ENCODE peak calls at places on chromosomes 6 and 20, in six cellular contexts. S is neuronal stem cell, Q is IMR-90, M is H9, Z is trophoblast cell, P is mesendoderm. T is an unnamed sample.

GRCh38 chr20:36128463-36129176 is 25.9 kb upstream of the EPB41L1 start:
- DNase-seq in S (no peak), M (no peak), Z (no peak), Q (peak; percentile 85), P (peak; percentile 72), T (peak; percentile 79)

GRCh38 chr6:149055195-149055899 is 262.2 kb upstream of the TAB2 start:
- DNase-seq in M (no peak), Q (no peak), P (no peak), S (no peak), Z (no peak), T (no peak)

GRCh38 chr6:69044534-69044933 is 409.5 kb downstream of the ADGRB3 start:
- DNase-seq in Z (no peak), M (no peak), P (no peak), S (no peak), Q (peak; percentile 1), T (no peak)

GRCh38 chr20:41862023-41862422 is 243.8 kb upstream of the CHD6 start:
- DNase-seq in M (peak; percentile 52), Z (no peak), P (peak; percentile 72), Q (no peak), S (peak; percentile 12), T (no peak)

GRCh38 chr6:159941286-159942113 is 27.4 kb upstream of the IGF2R start:
- DNase-seq in M (no peak), P (peak; percentile 40), Z (peak; percentile 20), Q (peak; percentile 57), S (no peak), T (no peak)

GRCh38 chr6:144104488-144104887 is 9.1 kb upstream of the SF3B5 start:
- DNase-seq in S (no peak), P (no peak), Z (no peak), Q (no peak), M (no peak), T (no peak)

GRCh38 chr6:107658920-107659879 is 164.9 kb downstream of the SCML4 start:
- DNase-seq in P (no peak), S (no peak), Z (no peak), M (no peak), Q (peak; percentile 69), T (peak; percentile 33)

GRCh38 chr6:8628063-8628462 is 192.7 kb upstream of the SLC35B3 start:
- DNase-seq in Q (no peak), Z (no peak), P (no peak), M (no peak), S (no peak), T (no peak)

GRCh38 chr6:17432356-17432755 is 39.0 kb downstream of the CAP2 start:
- DNase-seq in Z (no peak), S (no peak), P (no peak), Q (peak; percentile 53), M (no peak), T (no peak)

GRCh38 chr6:145735356-145736165 is at the start of gene EPM2A:
- DNase-seq in S (peak; percentile 62), M (peak; percentile 81), Q (peak; percentile 78), Z (peak; percentile 86), P (peak; percentile 89), T (peak; percentile 92)

GRCh38 chr20:3045042-3045815 is 623 bp upstream of the MRPS26 start:
- DNase-seq in P (no peak), S (no peak), Q (peak; percentile 86), Z (no peak), M (peak; percentile 86), T (peak; percentile 95)

DNA sequence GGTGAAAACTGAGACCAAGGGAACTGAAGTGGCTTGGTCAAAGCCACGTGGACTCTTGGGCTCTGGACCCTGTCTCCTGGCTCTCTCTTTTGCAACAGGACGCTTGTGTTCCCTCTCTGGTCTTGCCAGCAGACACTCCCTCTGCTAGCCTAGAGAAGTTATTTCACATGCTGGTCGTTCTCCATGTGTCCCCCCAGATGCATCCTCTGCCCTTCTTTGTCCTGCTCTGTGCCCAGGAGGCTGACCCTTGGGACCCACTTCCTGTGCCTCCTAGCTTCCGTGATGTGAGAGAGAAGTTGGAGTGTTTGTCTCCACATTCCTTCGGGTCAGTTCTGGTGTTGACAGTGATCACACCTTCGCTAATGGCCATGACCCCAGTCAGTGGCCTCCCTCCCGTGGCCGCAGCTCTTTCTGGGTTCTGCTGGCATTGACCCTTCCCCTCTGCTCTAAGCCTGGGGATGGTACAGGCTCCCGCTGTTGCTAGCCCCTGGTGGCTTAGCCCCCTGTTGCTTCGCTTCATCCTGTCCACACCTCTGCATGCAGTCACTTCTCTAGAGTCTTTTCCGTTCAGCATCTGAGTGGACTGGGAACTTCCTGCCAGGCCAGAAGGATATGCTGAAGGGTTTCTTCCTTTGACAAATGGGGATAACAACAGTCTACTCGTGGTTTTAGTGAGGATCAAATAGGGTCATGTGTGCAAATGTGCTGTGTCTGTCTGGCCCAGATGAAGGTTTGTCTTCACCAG is 70.1 kb upstream of the BMP2 start:
- DNase-seq in Z (no peak), P (peak; percentile 45), Q (no peak), S (no peak), M (no peak), T (no peak)
- H3K18ac ChIP-seq in Z (no peak overlapping the region), P (no peak overlapping the region), Q (no peak overlapping the region), S (peak overlapping the region; percentile 60), M (no peak overlapping the region), T (peak overlapping the region; percentile 18)

DNA sequence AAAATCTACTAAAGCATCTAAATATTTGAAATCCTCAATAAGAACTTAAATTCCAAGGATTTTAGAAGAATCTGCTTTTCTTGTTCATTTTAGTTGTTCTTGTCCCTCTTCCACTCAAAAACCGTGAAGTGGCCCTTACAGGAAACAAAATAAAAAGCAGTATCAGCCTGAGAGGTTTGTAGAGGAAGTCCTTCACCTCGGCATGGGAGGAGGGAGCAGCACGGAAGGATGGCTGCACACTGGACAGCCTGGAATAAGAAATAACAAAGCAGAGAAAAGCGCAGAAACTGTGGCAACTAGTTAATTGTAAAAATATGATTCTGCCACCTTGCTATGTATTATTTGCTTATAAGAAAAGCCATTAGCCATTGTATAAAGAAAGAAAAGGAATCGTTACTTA is 46.1 kb downstream of the RALGAPA2 start:
- DNase-seq in S (no peak), P (no peak), M (no peak), Q (no peak), Z (no peak), T (no peak)
- H3K27ac ChIP-seq in S (no peak overlapping the region), P (no peak overlapping the region), M (no peak overlapping the region), Q (no peak overlapping the region), Z (no peak overlapping the region), T (no peak overlapping the region)

GRCh38 chr6:39594304-39594703 is 130.9 kb downstream of the KIF6 start:
- DNase-seq in M (no peak), S (no peak), P (no peak), Z (no peak), Q (no peak), T (no peak)
- H3K18ac ChIP-seq in M (no peak overlapping the region), S (no peak overlapping the region), P (no peak overlapping the region), Z (no peak overlapping the region), Q (no peak overlapping the region), T (no peak overlapping the region)

DNA sequence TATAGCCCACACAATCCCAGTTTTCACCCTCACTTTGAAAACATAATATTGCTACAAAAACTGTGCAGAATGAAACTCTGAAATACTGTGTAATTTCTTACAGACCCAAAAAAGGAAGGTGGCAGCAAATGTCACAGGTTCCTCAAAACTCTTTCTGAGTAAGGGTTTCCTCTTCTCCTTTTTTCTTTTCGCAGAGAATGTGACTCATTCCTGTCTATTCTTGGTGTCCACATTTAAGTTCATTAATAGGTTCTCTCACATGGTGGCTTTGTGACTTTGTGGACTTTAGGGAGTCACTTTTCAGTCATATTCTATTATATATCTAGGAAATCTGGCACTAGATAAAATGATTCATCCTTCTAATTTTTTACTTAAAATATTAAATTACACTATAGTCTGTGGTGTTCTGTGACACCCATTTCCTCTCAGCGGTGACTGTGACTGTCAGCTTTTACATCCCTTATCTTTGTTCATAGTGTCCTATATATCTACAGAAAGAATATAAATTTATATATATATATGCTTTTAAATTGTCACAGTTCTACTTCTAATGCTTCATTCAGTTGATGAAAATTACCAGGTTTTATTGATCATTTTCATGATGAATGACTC is 126.8 kb upstream of the HCRTR2 start:
- DNase-seq in Z (no peak), M (no peak), P (no peak), S (no peak), Q (peak; percentile 4), T (no peak)
- H3K27ac ChIP-seq in Z (no peak overlapping the region), M (no peak overlapping the region), P (no peak overlapping the region), S (no peak overlapping the region), Q (no peak overlapping the region), T (no peak overlapping the region)

GRCh38 chr6:137323860-137324259 is 104.7 kb upstream of the IFNGR1 start:
- DNase-seq in Q (no peak), S (no peak), P (peak; percentile 77), Z (no peak), M (no peak), T (no peak)
- H3K18ac ChIP-seq in Q (no peak overlapping the region), S (no peak overlapping the region), P (no peak overlapping the region), Z (no peak overlapping the region), M (no peak overlapping the region), T (no peak overlapping the region)

DNA sequence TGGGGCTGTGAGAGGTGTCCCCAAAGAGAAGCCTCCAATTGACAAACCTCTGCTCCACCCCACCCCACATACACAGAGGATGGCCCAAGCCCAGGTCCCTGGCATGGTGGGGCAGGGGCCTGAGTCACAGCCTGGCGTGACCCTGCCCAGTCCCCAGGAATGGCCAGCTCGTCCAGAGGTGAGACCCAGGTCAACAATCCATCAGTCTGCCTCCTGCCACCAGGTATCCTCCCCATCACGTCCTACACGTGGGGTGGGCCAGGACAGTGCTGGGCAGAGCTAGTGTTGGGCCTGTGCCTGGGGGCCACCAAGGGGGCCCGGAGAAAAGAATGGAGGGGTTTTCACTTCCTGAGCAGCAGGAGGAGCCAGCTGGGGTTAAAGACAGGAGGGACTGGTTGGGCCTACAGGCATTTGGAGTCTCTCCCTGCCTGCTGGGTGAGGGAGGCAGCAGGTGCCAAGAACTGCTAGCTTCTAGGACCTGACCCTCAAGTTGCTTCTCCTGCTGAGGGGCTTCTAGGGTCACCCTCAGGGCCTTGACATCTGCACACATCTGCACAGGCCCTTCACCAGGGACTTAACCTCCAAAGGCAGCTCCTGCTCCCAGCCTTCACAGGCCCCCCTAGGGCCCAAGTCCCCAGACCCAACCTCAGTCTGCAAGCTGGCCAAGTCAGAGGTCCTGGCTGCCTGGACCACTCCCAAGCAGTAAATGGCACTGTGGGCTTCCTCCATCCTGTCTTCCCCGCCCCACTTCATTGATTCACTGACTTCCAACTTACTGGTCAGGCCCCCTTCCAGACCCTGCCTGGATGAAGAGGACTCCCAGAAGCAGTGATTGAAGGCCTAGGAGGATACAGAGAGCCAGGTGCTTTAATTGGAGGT is 51.9 kb downstream of the MRPL14 start:
- DNase-seq in M (no peak), P (no peak), S (no peak), Q (no peak), Z (no peak), T (no peak)
- H3K27ac ChIP-seq in M (no peak overlapping the region), P (no peak overlapping the region), S (no peak overlapping the region), Q (no peak overlapping the region), Z (no peak overlapping the region), T (no peak overlapping the region)

DNA sequence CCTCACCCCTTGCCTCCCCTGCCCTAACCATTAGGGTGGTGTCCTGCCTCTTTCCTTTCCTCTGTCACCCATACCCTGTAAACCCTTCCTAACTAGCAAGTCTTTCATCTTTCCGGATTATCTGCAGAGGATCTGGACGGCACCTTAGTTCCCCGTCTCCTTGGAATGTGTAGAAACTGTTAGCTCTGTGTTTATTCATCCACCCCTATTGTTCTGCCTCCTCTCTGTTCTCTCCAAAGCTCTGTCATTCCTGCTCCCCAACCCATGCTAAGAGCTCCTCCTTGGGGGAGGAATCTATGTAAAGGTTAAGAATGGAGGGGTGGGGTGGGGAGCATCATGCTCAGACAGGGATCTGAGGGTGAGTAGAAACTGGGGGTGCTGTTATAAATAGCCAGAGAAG is 39.4 kb upstream of the KCNK5 start:
- DNase-seq in S (no peak), Q (no peak), P (peak; percentile 21), Z (no peak), M (no peak), T (no peak)
- H3K18ac ChIP-seq in S (no peak overlapping the region), Q (no peak overlapping the region), P (no peak overlapping the region), Z (no peak overlapping the region), M (no peak overlapping the region), T (no peak overlapping the region)

T was measured in mesenchymal stem cell.